ENCODE peak calls at places on chromosomes 2 and 18, in five cellular contexts. One of them, this sample, is unnamed.

GRCh38 chr2:128631698-128632490 is 313.2 kb upstream of the HS6ST1 start:
- DNase-seq in left ventricle myocardium inferior: no peak
- DNase-seq in lower lobe of right lung: no peak
- DNase-seq in PC-3: no peak
- DNase-seq in esophagus squamous epithelium: no peak
- DNase-seq in this sample: no peak

GRCh38 chr2:110770696-110771425 is 38.5 kb downstream of the ACOXL start:
- DNase-seq in PC-3: peak; percentile 83
- DNase-seq in lower lobe of right lung: no peak
- DNase-seq in esophagus squamous epithelium: no peak
- DNase-seq in left ventricle myocardium inferior: peak; percentile 35
- DNase-seq in this sample: no peak

GRCh38 chr2:7012141-7012809 is 95.1 kb downstream of the RNF144A start:
- DNase-seq in lower lobe of right lung: no peak
- DNase-seq in esophagus squamous epithelium: no peak
- DNase-seq in PC-3: peak; percentile 81
- DNase-seq in left ventricle myocardium inferior: no peak
- DNase-seq in this sample: no peak

GRCh38 chr2:191038241-191038725 is 24.3 kb upstream of the STAT1 start:
- DNase-seq in PC-3: peak; percentile 44
- DNase-seq in esophagus squamous epithelium: no peak
- DNase-seq in lower lobe of right lung: no peak
- DNase-seq in left ventricle myocardium inferior: no peak
- DNase-seq in this sample: no peak

GRCh38 chr18:74252032-74252380 is 39.8 kb downstream of the CYB5A start:
- DNase-seq in esophagus squamous epithelium: no peak
- DNase-seq in left ventricle myocardium inferior: no peak
- DNase-seq in PC-3: peak; percentile 24
- DNase-seq in lower lobe of right lung: no peak
- DNase-seq in this sample: no peak

GRCh38 chr2:26139269-26140183 is 33.4 kb upstream of the GAREM2 start:
- DNase-seq in PC-3: peak; percentile 29
- DNase-seq in left ventricle myocardium inferior: no peak
- DNase-seq in esophagus squamous epithelium: no peak
- DNase-seq in lower lobe of right lung: no peak
- DNase-seq in this sample: no peak

GRCh38 chr2:178363252-178363651 is 87.7 kb downstream of the PRKRA start:
- DNase-seq in PC-3: peak; percentile 87
- DNase-seq in esophagus squamous epithelium: no peak
- DNase-seq in lower lobe of right lung: no peak
- DNase-seq in left ventricle myocardium inferior: no peak
- DNase-seq in this sample: no peak

GRCh38 chr2:222353998-222354397 is 55.2 kb upstream of the PAX3 start:
- DNase-seq in PC-3: no peak
- DNase-seq in lower lobe of right lung: no peak
- DNase-seq in left ventricle myocardium inferior: peak; percentile 24
- DNase-seq in esophagus squamous epithelium: no peak
- DNase-seq in this sample: no peak

GRCh38 chr18:6866552-6866951 is 137.0 kb downstream of the ARHGAP28 start:
- DNase-seq in esophagus squamous epithelium: no peak
- DNase-seq in PC-3: no peak
- DNase-seq in lower lobe of right lung: no peak
- DNase-seq in left ventricle myocardium inferior: no peak
- DNase-seq in this sample: no peak

GRCh38 chr2:167689444-167689843 is 558.0 kb downstream of the STK39 start:
- DNase-seq in left ventricle myocardium inferior: no peak
- DNase-seq in PC-3: peak; percentile 28
- DNase-seq in esophagus squamous epithelium: no peak
- DNase-seq in lower lobe of right lung: no peak
- DNase-seq in this sample: no peak

GRCh38 chr2:54503828-54504227 is 47.7 kb downstream of the SPTBN1 start:
- DNase-seq in PC-3: peak; percentile 26
- DNase-seq in lower lobe of right lung: no peak
- DNase-seq in esophagus squamous epithelium: no peak
- DNase-seq in left ventricle myocardium inferior: no peak
- DNase-seq in this sample: no peak

GRCh38 chr2:177283871-177284270 is 19.3 kb upstream of the NFE2L2 start:
- DNase-seq in PC-3: no peak
- DNase-seq in lower lobe of right lung: no peak
- DNase-seq in left ventricle myocardium inferior: no peak
- DNase-seq in esophagus squamous epithelium: no peak
- DNase-seq in this sample: no peak

GRCh38 chr18:73896685-73897084 is 250.9 kb downstream of the FBXO15 start:
- DNase-seq in left ventricle myocardium inferior: no peak
- DNase-seq in PC-3: no peak
- DNase-seq in esophagus squamous epithelium: no peak
- DNase-seq in lower lobe of right lung: no peak
- DNase-seq in this sample: no peak

GRCh38 chr2:118936286-118936685 is 5.7 kb upstream of the MARCO start:
- DNase-seq in left ventricle myocardium inferior: no peak
- DNase-seq in PC-3: no peak
- DNase-seq in esophagus squamous epithelium: no peak
- DNase-seq in lower lobe of right lung: no peak
- DNase-seq in this sample: no peak

GRCh38 chr2:233433794-233434193 is 79.5 kb downstream of the DGKD start:
- DNase-seq in left ventricle myocardium inferior: no peak
- DNase-seq in esophagus squamous epithelium: no peak
- DNase-seq in lower lobe of right lung: no peak
- DNase-seq in PC-3: no peak
- DNase-seq in this sample: peak; percentile 19

GRCh38 chr18:67456691-67457090 is 59.8 kb downstream of the DSEL start:
- DNase-seq in esophagus squamous epithelium: no peak
- DNase-seq in PC-3: no peak
- DNase-seq in left ventricle myocardium inferior: no peak
- DNase-seq in lower lobe of right lung: no peak
- DNase-seq in this sample: no peak

GRCh38 chr2:12304494-12305228 is 412.1 kb upstream of the TRIB2 start:
- DNase-seq in esophagus squamous epithelium: no peak
- DNase-seq in left ventricle myocardium inferior: no peak
- DNase-seq in PC-3: peak; percentile 76
- DNase-seq in lower lobe of right lung: no peak
- DNase-seq in this sample: no peak

GRCh38 chr2:75607988-75608683 is 38.4 kb upstream of the MRPL19 start:
- DNase-seq in left ventricle myocardium inferior: no peak
- DNase-seq in esophagus squamous epithelium: no peak
- DNase-seq in lower lobe of right lung: no peak
- DNase-seq in PC-3: peak; percentile 61
- DNase-seq in this sample: no peak

GRCh38 chr18:8765692-8766463 is 60.5 kb downstream of the MTCL1 start:
- DNase-seq in left ventricle myocardium inferior: no peak
- DNase-seq in esophagus squamous epithelium: no peak
- DNase-seq in PC-3: no peak
- DNase-seq in lower lobe of right lung: no peak
- DNase-seq in this sample: peak; percentile 33

GRCh38 chr2:235640900-235641299 is 147.1 kb downstream of the AGAP1 start:
- DNase-seq in lower lobe of right lung: no peak
- DNase-seq in esophagus squamous epithelium: no peak
- DNase-seq in left ventricle myocardium inferior: no peak
- DNase-seq in PC-3: no peak
- DNase-seq in this sample: no peak

GRCh38 chr18:49865401-49865800 is 52.1 kb upstream of the ACAA2 start:
- DNase-seq in lower lobe of right lung: no peak
- DNase-seq in left ventricle myocardium inferior: no peak
- DNase-seq in PC-3: no peak
- DNase-seq in esophagus squamous epithelium: no peak
- DNase-seq in this sample: no peak

GRCh38 chr18:9364242-9364641 is 29.7 kb downstream of the TWSG1 start:
- DNase-seq in PC-3: peak; percentile 94
- DNase-seq in left ventricle myocardium inferior: no peak
- DNase-seq in lower lobe of right lung: no peak
- DNase-seq in esophagus squamous epithelium: no peak
- DNase-seq in this sample: no peak

GRCh38 chr2:164778723-164779122 is 62.9 kb downstream of the COBLL1 start:
- DNase-seq in PC-3: no peak
- DNase-seq in lower lobe of right lung: no peak
- DNase-seq in esophagus squamous epithelium: no peak
- DNase-seq in left ventricle myocardium inferior: no peak
- DNase-seq in this sample: no peak

GRCh38 chr2:81658227-81658626 is 1353.7 kb upstream of the LRRTM1 start:
- DNase-seq in esophagus squamous epithelium: no peak
- DNase-seq in PC-3: peak; percentile 98
- DNase-seq in lower lobe of right lung: no peak
- DNase-seq in left ventricle myocardium inferior: no peak
- DNase-seq in this sample: no peak

GRCh38 chr2:26786207-26787023 is 559 bp downstream of the CENPA start:
- DNase-seq in PC-3: peak; percentile 27
- DNase-seq in esophagus squamous epithelium: no peak
- DNase-seq in lower lobe of right lung: peak; percentile 59
- DNase-seq in left ventricle myocardium inferior: no peak
- DNase-seq in this sample: no peak

GRCh38 chr2:133766164-133766832 is 198.0 kb upstream of the NCKAP5 start:
- DNase-seq in esophagus squamous epithelium: no peak
- DNase-seq in left ventricle myocardium inferior: no peak
- DNase-seq in PC-3: peak; percentile 31
- DNase-seq in lower lobe of right lung: no peak
- DNase-seq in this sample: no peak

GRCh38 chr2:48169066-48169724 is 262.9 kb upstream of the FBXO11 start:
- DNase-seq in esophagus squamous epithelium: no peak
- DNase-seq in left ventricle myocardium inferior: no peak
- DNase-seq in PC-3: no peak
- DNase-seq in lower lobe of right lung: no peak
- DNase-seq in this sample: no peak

GRCh38 chr2:216596986-216597509 is 36.2 kb upstream of the IGFBP2 start:
- DNase-seq in left ventricle myocardium inferior: no peak
- DNase-seq in PC-3: peak; percentile 20
- DNase-seq in lower lobe of right lung: no peak
- DNase-seq in esophagus squamous epithelium: no peak
- DNase-seq in this sample: no peak

GRCh38 chr18:24276994-24277393 is 120.6 kb downstream of the OSBPL1A start:
- DNase-seq in PC-3: no peak
- DNase-seq in lower lobe of right lung: no peak
- DNase-seq in esophagus squamous epithelium: no peak
- DNase-seq in left ventricle myocardium inferior: no peak
- DNase-seq in this sample: no peak

GRCh38 chr2:56185582-56186046 is 1.8 kb downstream of the CCDC85A start:
- DNase-seq in lower lobe of right lung: peak; percentile 53
- DNase-seq in left ventricle myocardium inferior: peak; percentile 43
- DNase-seq in PC-3: peak; percentile 56
- DNase-seq in esophagus squamous epithelium: no peak
- DNase-seq in this sample: peak; percentile 67
- TF ChIP-seq CTCF in lower lobe of right lung: no peak
- TF ChIP-seq CTCF in left ventricle myocardium inferior: peak; percentile 48
- TF ChIP-seq CTCF in PC-3: no peak
- TF ChIP-seq CTCF in esophagus squamous epithelium: no peak
- TF ChIP-seq CTCF in this sample: no peak

GRCh38 chr2:143604172-143604571 is 475.0 kb downstream of the ARHGAP15 start:
- DNase-seq in lower lobe of right lung: no peak
- DNase-seq in left ventricle myocardium inferior: no peak
- DNase-seq in esophagus squamous epithelium: no peak
- DNase-seq in PC-3: no peak
- DNase-seq in this sample: no peak
- H3K4me1 ChIP-seq in lower lobe of right lung: peaks cover 9% of the 10 kb centered on the region
- H3K4me1 ChIP-seq in left ventricle myocardium inferior: no peaks in the 10 kb centered on the region
- H3K4me1 ChIP-seq in esophagus squamous epithelium: no peaks in the 10 kb centered on the region
- H3K4me1 ChIP-seq in PC-3: no peaks in the 10 kb centered on the region
- H3K4me1 ChIP-seq in this sample: no peaks in the 10 kb centered on the region

GRCh38 chr2:73295751-73296400 is 2.5 kb upstream of the EGR4 start:
- DNase-seq in esophagus squamous epithelium: no peak
- DNase-seq in left ventricle myocardium inferior: no peak
- DNase-seq in PC-3: peak; percentile 60
- DNase-seq in lower lobe of right lung: no peak
- DNase-seq in this sample: no peak

GRCh38 chr2:73297586-73297985 is 4.2 kb upstream of the EGR4 start:
- DNase-seq in lower lobe of right lung: no peak
- DNase-seq in PC-3: no peak
- DNase-seq in left ventricle myocardium inferior: no peak
- DNase-seq in esophagus squamous epithelium: no peak
- DNase-seq in this sample: no peak

GRCh38 chr2:73297151-73297559 is 3.8 kb upstream of the EGR4 start:
- DNase-seq in left ventricle myocardium inferior: no peak
- DNase-seq in PC-3: no peak
- DNase-seq in lower lobe of right lung: no peak
- DNase-seq in esophagus squamous epithelium: no peak
- DNase-seq in this sample: no peak

GRCh38 chr2:73301636-73302035 is 8.3 kb upstream of the EGR4 start:
- DNase-seq in esophagus squamous epithelium: no peak
- DNase-seq in PC-3: no peak
- DNase-seq in lower lobe of right lung: no peak
- DNase-seq in left ventricle myocardium inferior: no peak
- DNase-seq in this sample: no peak

DNA sequence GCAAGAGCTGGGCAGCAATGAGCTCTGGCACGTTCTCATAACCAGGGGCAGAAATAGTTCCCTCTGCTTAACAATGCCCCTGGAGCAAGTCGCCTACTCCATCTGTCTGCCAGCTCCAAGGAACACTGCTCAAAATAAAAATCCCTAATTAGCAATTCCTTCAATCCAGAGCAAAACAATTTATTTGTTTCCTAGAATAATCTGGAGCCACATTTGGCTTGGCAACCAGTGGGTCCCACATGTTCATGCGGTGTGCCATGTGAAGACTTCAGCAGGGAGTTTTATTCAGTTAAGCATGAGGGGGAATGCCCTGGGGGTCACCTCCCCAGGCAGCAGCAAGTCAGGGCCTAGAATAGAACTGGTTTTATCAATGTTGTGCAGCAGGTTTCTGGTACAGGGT is 7.6 kb upstream of the EGR4 start:
- DNase-seq in left ventricle myocardium inferior: no peak
- DNase-seq in PC-3: no peak
- DNase-seq in lower lobe of right lung: no peak
- DNase-seq in esophagus squamous epithelium: no peak
- DNase-seq in this sample: no peak
- H3K27me3 ChIP-seq in left ventricle myocardium inferior: peaks cover 74% of the 10 kb centered on the region
- H3K27me3 ChIP-seq in PC-3: peaks cover 87% of the 10 kb centered on the region
- H3K27me3 ChIP-seq in lower lobe of right lung: peaks cover 29% of the 10 kb centered on the region
- H3K27me3 ChIP-seq in esophagus squamous epithelium: no peaks in the 10 kb centered on the region
- H3K27me3 ChIP-seq in this sample: peaks cover 1% of the 10 kb centered on the region

DNA sequence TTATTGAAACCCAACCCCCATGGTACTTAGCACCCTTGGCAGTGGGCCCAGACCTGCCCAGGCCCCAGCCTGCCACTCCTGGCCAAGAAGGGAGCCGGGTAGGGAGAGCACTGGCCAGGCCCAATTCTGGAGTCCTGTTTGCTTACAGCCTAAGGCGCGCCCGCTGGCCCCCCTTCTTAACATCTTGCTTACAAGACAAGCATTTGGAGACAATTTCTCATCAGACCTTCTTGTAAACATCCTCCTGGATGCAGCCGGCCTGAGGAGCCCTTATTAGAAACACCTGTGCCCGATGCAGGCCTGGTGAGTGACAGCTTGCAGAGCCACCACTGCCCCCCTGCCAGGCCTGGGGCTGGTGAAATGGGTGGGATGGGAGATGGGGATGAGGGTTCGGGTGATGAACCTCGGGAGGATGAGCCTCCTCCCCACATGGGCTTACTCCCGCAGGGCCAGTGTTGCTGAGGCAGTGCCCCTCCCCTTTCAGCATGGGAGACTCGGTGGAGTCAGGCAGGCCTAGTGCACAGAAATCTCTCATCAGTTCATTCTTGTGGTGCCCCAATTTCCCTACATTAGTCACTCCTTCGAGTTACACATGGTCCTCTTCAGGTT is 217.5 kb downstream of the CYP26B1 start:
- DNase-seq in left ventricle myocardium inferior: no peak
- DNase-seq in esophagus squamous epithelium: no peak
- DNase-seq in lower lobe of right lung: no peak
- DNase-seq in PC-3: peak; percentile 40
- DNase-seq in this sample: peak; percentile 48
- TF ChIP-seq CTCF in left ventricle myocardium inferior: no peak
- TF ChIP-seq CTCF in esophagus squamous epithelium: no peak
- TF ChIP-seq CTCF in lower lobe of right lung: no peak
- TF ChIP-seq CTCF in PC-3: no peak
- TF ChIP-seq CTCF in this sample: no peak

GRCh38 chr2:105396254-105397024 is 2.4 kb downstream of the FHL2 start:
- DNase-seq in lower lobe of right lung: no peak
- DNase-seq in PC-3: peak; percentile 100
- DNase-seq in esophagus squamous epithelium: no peak
- DNase-seq in left ventricle myocardium inferior: no peak
- DNase-seq in this sample: no peak
- H3K4me1 ChIP-seq in lower lobe of right lung: peaks cover 4% of the 10 kb centered on the region
- H3K4me1 ChIP-seq in PC-3: peaks cover 58% of the 10 kb centered on the region
- H3K4me1 ChIP-seq in esophagus squamous epithelium: peaks cover 47% of the 10 kb centered on the region
- H3K4me1 ChIP-seq in left ventricle myocardium inferior: peaks cover 84% of the 10 kb centered on the region
- H3K4me1 ChIP-seq in this sample: peaks cover 2% of the 10 kb centered on the region

This sample was measured in ascending aorta.